ENCODE peak calls at places on chromosomes 3 and 15, in six cellular contexts. U is trophoblast cell, Z is IMR-90, N is H9, V is mesenchymal stem cell, E is H1. H is an unnamed sample.

GRCh38 chr3:189272500-189273119 is 100.8 kb downstream of the TPRG1 start:
- DNase-seq in U (no peak), Z (no peak), N (no peak), V (peak; percentile 38), E (no peak), H (peak; percentile 20)

GRCh38 chr3:126982125-126982521 is 792 bp upstream of the PLXNA1 start:
- DNase-seq in U (peak; percentile 14), Z (peak; percentile 27), N (peak; percentile 78), V (peak; percentile 63), E (no peak), H (no peak)

GRCh38 chr15:48577495-48577894 is 68.0 kb downstream of the FBN1 start:
- DNase-seq in U (no peak), Z (no peak), N (no peak), V (peak; percentile 88), E (no peak), H (no peak)

GRCh38 chr15:41621200-41622193 is 38.7 kb upstream of the MGA start:
- DNase-seq in U (peak; percentile 80), Z (peak; percentile 77), N (peak; percentile 91), V (peak; percentile 68), E (peak; percentile 85), H (peak; percentile 40)

GRCh38 chr15:61155741-61156700 is 73.1 kb downstream of the RORA start:
- DNase-seq in U (no peak), Z (no peak), N (no peak), V (peak; percentile 11), E (no peak), H (no peak)

GRCh38 chr15:73437541-73438109 is 5.3 kb upstream of the REC114 start:
- DNase-seq in U (no peak), Z (no peak), N (no peak), V (no peak), E (no peak), H (no peak)

GRCh38 chr3:5194801-5195509 is 7.4 kb downstream of the EDEM1 start:
- DNase-seq in U (peak; percentile 67), Z (peak; percentile 91), N (no peak), V (peak; percentile 94), E (no peak), H (no peak)

GRCh38 chr15:89374116-89375004 is 39.7 kb upstream of the POLG start:
- DNase-seq in U (no peak), Z (no peak), N (no peak), V (no peak), E (no peak), H (no peak)

GRCh38 chr3:73254062-73254461 is 192.6 kb downstream of the EBLN2 start:
- DNase-seq in U (no peak), Z (no peak), N (no peak), V (no peak), E (no peak), H (no peak)

GRCh38 chr15:36831915-36832310 is 252.5 kb downstream of the CDIN1 start:
- DNase-seq in U (peak; percentile 17), Z (no peak), N (no peak), V (no peak), E (no peak), H (no peak)

GRCh38 chr3:153159771-153160397 is 2.1 kb upstream of the RAP2B start:
- DNase-seq in U (no peak), Z (no peak), N (no peak), V (no peak), E (no peak), H (no peak)
- H2AK5ac ChIP-seq in U (peak overlapping the region; percentile 49), Z (peak overlapping the region; percentile 52), N (no peak overlapping the region), V (peak overlapping the region; percentile 85), E (no peak overlapping the region), H (no peak overlapping the region)

GRCh38 chr3:69199942-69200341 is 77.5 kb upstream of the LMOD3 start:
- DNase-seq in U (no peak), Z (no peak), N (no peak), V (no peak), E (no peak), H (no peak)
- H2AFZ ChIP-seq in U (no peak overlapping the region), Z (no peak overlapping the region), N (no peak overlapping the region), V (no peak overlapping the region), E (no peak overlapping the region), H (peak overlapping the region; percentile 80)

GRCh38 chr3:156750191-156750873 is 75.8 kb upstream of the LEKR1 start:
- DNase-seq in U (no peak), Z (peak; percentile 65), N (peak; percentile 33), V (peak; percentile 75), E (no peak), H (no peak)
- H2AK5ac ChIP-seq in U (no peak overlapping the region), Z (peak overlapping the region; percentile 98), N (no peak overlapping the region), V (peak overlapping the region; percentile 15), E (no peak overlapping the region), H (peak overlapping the region; percentile 27)

GRCh38 chr15:80249973-80250372 is 2.0 kb downstream of the CTXND1 start:
- DNase-seq in U (no peak), Z (no peak), N (no peak), V (no peak), E (no peak), H (no peak)

GRCh38 chr15:80252281-80252619 is 237 bp upstream of the CTXND1 start:
- DNase-seq in U (no peak), Z (no peak), N (no peak), V (no peak), E (no peak), H (no peak)

GRCh38 chr15:80247320-80247719 is 4.7 kb downstream of the CTXND1 start:
- DNase-seq in U (no peak), Z (no peak), N (no peak), V (no peak), E (no peak), H (no peak)

GRCh38 chr15:80251505-80252280 is at the start of gene CTXND1:
- DNase-seq in U (no peak), Z (no peak), N (peak; percentile 52), V (no peak), E (peak; percentile 62), H (peak; percentile 21)

GRCh38 chr15:80250614-80251504 is 1.2 kb downstream of the CTXND1 start:
- DNase-seq in U (no peak), Z (no peak), N (no peak), V (no peak), E (no peak), H (no peak)
- H2AFZ ChIP-seq in U (no peak overlapping the region), Z (peak overlapping the region; percentile 60), N (no peak overlapping the region), V (no peak overlapping the region), E (no peak overlapping the region), H (no peak overlapping the region)

GRCh38 chr3:146503459-146504202 is 34.3 kb upstream of the PLSCR2 start:
- DNase-seq in U (peak; percentile 74), Z (peak; percentile 95), N (no peak), V (peak; percentile 94), E (no peak), H (no peak)
- H2AK5ac ChIP-seq in U (no peak overlapping the region), Z (no peak overlapping the region), N (no peak overlapping the region), V (no peak overlapping the region), E (no peak overlapping the region), H (no peak overlapping the region)

GRCh38 chr15:66653852-66654251 is 48.2 kb upstream of the SMAD6 start:
- DNase-seq in U (no peak), Z (no peak), N (no peak), V (no peak), E (no peak), H (no peak)

GRCh38 chr15:66657062-66658020 is 44.7 kb upstream of the SMAD6 start:
- DNase-seq in U (no peak), Z (no peak), N (peak; percentile 75), V (no peak), E (peak; percentile 72), H (peak; percentile 74)

GRCh38 chr15:66655997-66656396 is 46.0 kb upstream of the SMAD6 start:
- DNase-seq in U (no peak), Z (no peak), N (no peak), V (no peak), E (no peak), H (no peak)

GRCh38 chr15:66654718-66655375 is 47.2 kb upstream of the SMAD6 start:
- DNase-seq in U (no peak), Z (no peak), N (no peak), V (no peak), E (peak; percentile 72), H (no peak)

DNA sequence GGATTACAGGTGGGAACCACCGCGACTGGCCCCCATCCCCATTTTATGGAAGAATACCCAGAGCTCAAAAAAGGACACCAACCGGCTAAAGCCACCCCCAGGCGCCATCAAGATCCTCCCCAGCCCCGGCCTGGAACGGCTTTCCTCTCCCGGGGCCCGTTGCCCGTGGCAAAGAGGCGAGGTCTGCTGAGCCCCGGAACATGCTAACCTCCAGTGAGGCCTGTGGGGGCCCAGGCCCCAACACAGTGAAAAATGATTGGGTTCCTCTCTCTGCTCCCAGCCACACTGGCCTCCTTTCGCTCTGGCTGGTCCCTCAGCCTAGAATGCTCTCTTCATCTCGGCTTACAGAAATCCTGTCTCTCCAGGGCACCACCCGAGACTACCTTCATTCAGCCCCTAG is 46.5 kb upstream of the SMAD6 start:
- DNase-seq in U (no peak), Z (no peak), N (no peak), V (no peak), E (no peak), H (no peak)
- H2AFZ ChIP-seq in U (no peak overlapping the region), Z (peak overlapping the region; percentile 51), N (no peak overlapping the region), V (no peak overlapping the region), E (peak overlapping the region; percentile 18), H (peak overlapping the region; percentile 73)

GRCh38 chr15:93414576-93415231 is 325.7 kb upstream of the RGMA start:
- DNase-seq in U (no peak), Z (no peak), N (no peak), V (no peak), E (no peak), H (no peak)

GRCh38 chr15:93413745-93414144 is 324.7 kb upstream of the RGMA start:
- DNase-seq in U (no peak), Z (no peak), N (no peak), V (no peak), E (no peak), H (no peak)

GRCh38 chr15:93418566-93418965 is 329.6 kb upstream of the RGMA start:
- DNase-seq in U (no peak), Z (no peak), N (no peak), V (no peak), E (no peak), H (no peak)

GRCh38 chr15:93417156-93418077 is 328.4 kb upstream of the RGMA start:
- DNase-seq in U (no peak), Z (no peak), N (no peak), V (no peak), E (no peak), H (no peak)

DNA sequence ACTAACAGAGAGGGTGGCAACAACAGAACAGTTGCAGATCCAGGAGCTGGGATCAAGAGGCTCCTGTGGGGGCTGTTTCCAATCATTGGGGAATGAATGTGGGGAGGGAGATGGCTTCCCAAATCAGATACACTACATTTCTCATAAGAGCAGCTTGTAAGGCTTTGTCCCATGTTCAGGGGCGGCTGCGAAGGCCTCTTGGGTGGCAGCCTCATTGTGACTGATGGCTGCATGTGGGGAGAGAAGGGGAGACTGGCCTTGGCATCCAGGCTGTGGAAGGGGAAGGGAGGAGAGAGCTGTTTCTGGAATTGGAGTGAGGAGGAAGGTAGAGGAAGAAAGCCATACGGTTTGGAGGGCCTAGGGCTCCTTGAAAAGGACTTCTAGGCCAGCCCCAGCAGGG is 326.6 kb upstream of the RGMA start:
- DNase-seq in U (no peak), Z (no peak), N (no peak), V (no peak), E (no peak), H (no peak)
- H2AK5ac ChIP-seq in U (no peak overlapping the region), Z (no peak overlapping the region), N (no peak overlapping the region), V (no peak overlapping the region), E (no peak overlapping the region), H (peak overlapping the region; percentile 2)

GRCh38 chr3:110459021-110459420 is 612.6 kb upstream of the NECTIN3 start:
- DNase-seq in U (no peak), Z (no peak), N (no peak), V (no peak), E (no peak), H (no peak)
- H2AFZ ChIP-seq in U (no peak overlapping the region), Z (no peak overlapping the region), N (no peak overlapping the region), V (no peak overlapping the region), E (no peak overlapping the region), H (no peak overlapping the region)